ENCODE peak calls at places on chromosomes 5 and 9, in six cellular contexts. R is HT1080, T is AG08396, H is lower leg skin, V is progenitor cell of endocrine pancreas, S is stomach. A is an unnamed sample.

GRCh38 chr9:6997330-6997729 is 239.6 kb downstream of the KDM4C start:
- DNase-seq in R (no peak), T (no peak), H (no peak), V (no peak), S (no peak), A (no peak)

GRCh38 chr5:10493884-10494283 is 52.2 kb downstream of the ROPN1L start:
- DNase-seq in R (no peak), T (no peak), H (no peak), V (no peak), S (no peak), A (no peak)

GRCh38 chr5:140978260-140978659 is 12.0 kb downstream of the PCDHAC2 start:
- DNase-seq in R (no peak), T (no peak), H (no peak), V (no peak), S (no peak), A (no peak)

GRCh38 chr5:125812631-125813030 is 610.6 kb upstream of the GRAMD2B start:
- DNase-seq in R (no peak), T (no peak), H (no peak), V (no peak), S (no peak), A (no peak)

GRCh38 chr5:172008689-172009141 is 2.3 kb upstream of the FBXW11 start:
- DNase-seq in R (no peak), T (no peak), H (no peak), V (no peak), S (no peak), A (no peak)

GRCh38 chr9:130463763-130464745 is 19.3 kb downstream of the ASS1 start:
- DNase-seq in R (no peak), T (no peak), H (no peak), V (no peak), S (no peak), A (no peak)

GRCh38 chr5:149759986-149760699 is 30.0 kb downstream of the PPARGC1B start:
- DNase-seq in R (no peak), T (peak), H (no peak), V (no peak), S (no peak), A (no peak)

GRCh38 chr9:134384811-134385479 is 58.7 kb downstream of the RXRA start:
- DNase-seq in R (peak), T (no peak), H (no peak), V (no peak), S (no peak), A (no peak)

GRCh38 chr9:89994988-89995613 is 390.3 kb downstream of the GADD45G start:
- DNase-seq in R (no peak), T (no peak), H (no peak), V (no peak), S (no peak), A (no peak)

GRCh38 chr9:22416692-22417060 is 29.9 kb upstream of the DMRTA1 start:
- DNase-seq in R (peak), T (no peak), H (no peak), V (no peak), S (no peak), A (no peak)

GRCh38 chr9:71634753-71635152 is 133.6 kb downstream of the CEMIP2 start:
- DNase-seq in R (no peak), T (no peak), H (no peak), V (no peak), S (no peak), A (no peak)

GRCh38 chr9:110125207-110125751 is 82.7 kb downstream of the C9orf152 start:
- DNase-seq in R (peak), T (peak), H (peak), V (peak), S (peak), A (no peak)

GRCh38 chr5:180423133-180423532 is 70.0 kb upstream of the GFPT2 start:
- DNase-seq in R (no peak), T (no peak), H (no peak), V (no peak), S (no peak), A (no peak)

GRCh38 chr5:42494414-42494813 is 71.2 kb downstream of the GHR start:
- DNase-seq in R (no peak), T (no peak), H (no peak), V (no peak), S (no peak), A (no peak)

GRCh38 chr9:3858961-3859360 is 333.2 kb upstream of the RFX3 start:
- DNase-seq in R (peak), T (no peak), H (no peak), V (no peak), S (no peak), A (no peak)

GRCh38 chr9:104795082-104795481 is 31.2 kb downstream of the NIPSNAP3B start:
- DNase-seq in R (peak), T (no peak), H (no peak), V (no peak), S (no peak), A (no peak)

GRCh38 chr5:14268236-14268701 is 125.1 kb downstream of the TRIO start:
- DNase-seq in R (peak), T (peak), H (no peak), V (no peak), S (no peak), A (peak)

GRCh38 chr5:109529520-109529919 is 119.7 kb upstream of the PJA2 start:
- DNase-seq in R (no peak), T (peak), H (no peak), V (no peak), S (peak), A (no peak)

GRCh38 chr5:149902177-149902576 is 42.4 kb downstream of the PDE6A start:
- DNase-seq in R (no peak), T (no peak), H (no peak), V (no peak), S (no peak), A (no peak)

GRCh38 chr9:35357116-35357515 is 132.8 kb upstream of the RUSC2 start:
- DNase-seq in R (peak), T (no peak), H (no peak), V (no peak), S (no peak), A (no peak)

GRCh38 chr9:35862328-35862727 is 7.9 kb downstream of the OR13J1 start:
- DNase-seq in R (no peak), T (no peak), H (no peak), V (no peak), S (no peak), A (no peak)

GRCh38 chr5:12272389-12272788 is 368.1 kb upstream of the CTNND2 start:
- DNase-seq in R (peak), T (no peak), H (no peak), V (no peak), S (no peak), A (peak)

GRCh38 chr5:54915466-54916027 is 69.8 kb downstream of the ESM1 start:
- DNase-seq in R (no peak), T (no peak), H (no peak), V (no peak), S (peak), A (no peak)

GRCh38 chr9:16150501-16150900 is 597.7 kb downstream of the CCDC171 start:
- DNase-seq in R (no peak), T (no peak), H (peak), V (no peak), S (no peak), A (peak)

GRCh38 chr9:7009065-7009464 is 251.3 kb downstream of the KDM4C start:
- DNase-seq in R (no peak), T (no peak), H (no peak), V (no peak), S (no peak), A (no peak)

GRCh38 chr5:66363097-66363496 is 219.0 kb downstream of the SREK1 start:
- DNase-seq in R (no peak), T (no peak), H (no peak), V (no peak), S (no peak), A (peak)

GRCh38 chr9:98432134-98432533 is 176.7 kb upstream of the TBC1D2 start:
- DNase-seq in R (no peak), T (no peak), H (peak), V (no peak), S (no peak), A (no peak)

GRCh38 chr5:142213077-142213476 is 104.5 kb downstream of the NDFIP1 start:
- DNase-seq in R (no peak), T (no peak), H (no peak), V (no peak), S (no peak), A (no peak)